ENCODE peak calls at places on chromosomes 11 and 22, in four cellular contexts. K is activated CD8-positive, alpha-beta memory T cell treated with anti-CD3 and anti-CD28 coated beads, Interleukin-2, amount 50 U/mL, for 4 hours; Q is NCI-H1105; U is activated CD4-positive, alpha-beta T cell treated with anti-CD3 and anti-CD28 coated beads, Interleukin-2, amount 10 ng/mL, durations not matched to agents 7 days and 5 days. G is an unnamed sample.

GRCh38 chr11:125342281-125342980 is 153.6 kb downstream of the FEZ1 start:
- DNase-seq in K (no peak), Q (no peak), U (no peak), G (no peak)

GRCh38 chr22:30206964-30207363 is 39.6 kb downstream of the LIF start:
- DNase-seq in K (no peak), Q (no peak), U (no peak), G (peak)

GRCh38 chr11:77501748-77502147 is 27.9 kb upstream of the PAK1 start:
- DNase-seq in K (no peak), Q (no peak), U (no peak), G (no peak)

GRCh38 chr11:7573558-7574296 is 59.9 kb downstream of the PPFIBP2 start:
- DNase-seq in K (no peak), Q (no peak), U (no peak), G (no peak)

GRCh38 chr22:33565580-33565995 is 354.7 kb downstream of the LARGE1 start:
- DNase-seq in K (no peak), Q (no peak), U (no peak), G (no peak)

GRCh38 chr11:117621226-117621625 is 175.8 kb downstream of the DSCAML1 start:
- DNase-seq in K (no peak), Q (no peak), U (peak), G (no peak)

GRCh38 chr11:44957051-44957515 is 6.4 kb upstream of the TP53I11 start:
- DNase-seq in K (no peak), Q (no peak), U (no peak), G (no peak)

GRCh38 chr11:77602385-77603105 is 12.8 kb downstream of the AQP11 start:
- DNase-seq in K (no peak), Q (no peak), U (no peak), G (peak)

GRCh38 chr11:96260067-96260511 is 82.9 kb downstream of the MAML2 start:
- DNase-seq in K (no peak), Q (no peak), U (no peak), G (no peak)

GRCh38 chr22:19066531-19067271 is 55.5 kb downstream of the DGCR2 start:
- DNase-seq in K (no peak), Q (no peak), U (no peak), G (peak)

GRCh38 chr11:119025978-119026766 is 4.5 kb downstream of the SLC37A4 start:
- DNase-seq in K (no peak), Q (no peak), U (no peak), G (no peak)

GRCh38 chr11:73980001-73980960 is 2.4 kb downstream of the UCP2 start:
- DNase-seq in K (peak), Q (no peak), U (peak), G (peak)

GRCh38 chr11:69253028-69253427 is 40.9 kb upstream of the MYEOV start:
- DNase-seq in K (no peak), Q (no peak), U (no peak), G (peak)

GRCh38 chr22:24559471-24559870 is 3.7 kb downstream of the SNRPD3 start:
- DNase-seq in K (no peak), Q (no peak), U (no peak), G (no peak)

GRCh38 chr11:19499999-19500398 is 212.6 kb upstream of the NAV2 start:
- DNase-seq in K (no peak), Q (no peak), U (no peak), G (peak)

GRCh38 chr22:20559174-20559760 is 51.9 kb downstream of the MED15 start:
- DNase-seq in K (no peak), Q (no peak), U (no peak), G (no peak)

GRCh38 chr22:45631839-45632238 is 39.8 kb upstream of the ATXN10 start:
- DNase-seq in K (no peak), Q (no peak), U (no peak), G (no peak)